ENCODE peak calls at places on chromosomes 12 and 14, in nine cellular contexts. M is foreskin fibroblast; X is stimulated activated CD4-positive, alpha-beta T cell treated with anti-CD3 and anti-CD28 coated beads, Interleukin-1b, Interleukin-23, amount 100 ng/mL, for 24 hours; Q is GM23248; U is AG09309; H is GM06990; C is naive thymus-derived CD4-positive, alpha-beta T cell; Y is cardiac muscle cell; B is fibroblast of mammary gland. I is an unnamed sample.

GRCh38 chr14:106489112-106489881 is 962.9 kb downstream of the TMEM121 start:
- DNase-seq in M (no peak), X (no peak), Q (no peak), U (no peak), H (no peak), C (no peak), Y (no peak), B (no peak), I (no peak)

GRCh38 chr12:43978546-43978945 is 142.7 kb downstream of the TMEM117 start:
- DNase-seq in M (no peak), X (no peak), Q (no peak), U (no peak), H (no peak), C (no peak), Y (no peak), B (no peak), I (no peak)

GRCh38 chr12:56636118-56636674 is 6.1 kb upstream of the BAZ2A start:
- DNase-seq in M (peak; percentile 93), X (peak; percentile 78), Q (peak; percentile 93), U (peak; percentile 52), H (peak; percentile 87), C (peak; percentile 44), Y (peak; percentile 91), B (peak; percentile 83), I (peak; percentile 99)

GRCh38 chr12:101847325-101847724 is 16.6 kb upstream of the GNPTAB start:
- DNase-seq in M (no peak), X (no peak), Q (no peak), U (no peak), H (no peak), C (no peak), Y (no peak), B (no peak), I (no peak)

GRCh38 chr12:117231750-117232149 is 41.5 kb upstream of the FBXO21 start:
- DNase-seq in M (no peak), X (no peak), Q (no peak), U (no peak), H (no peak), C (no peak), Y (no peak), B (no peak), I (no peak)

GRCh38 chr14:99579903-99580570 is 24.0 kb downstream of the CCDC85C start:
- DNase-seq in M (no peak), X (no peak), Q (peak; percentile 45), U (no peak), H (no peak), C (no peak), Y (no peak), B (no peak), I (peak; percentile 91)

GRCh38 chr12:89069431-89069830 is 282.9 kb downstream of the DUSP6 start:
- DNase-seq in M (peak; percentile 62), X (no peak), Q (no peak), U (no peak), H (no peak), C (no peak), Y (peak; percentile 30), B (no peak), I (no peak)

GRCh38 chr12:88579572-88579940 is 715 bp downstream of the KITLG start:
- DNase-seq in M (peak; percentile 55), X (no peak), Q (peak; percentile 71), U (no peak), H (peak; percentile 6), C (no peak), Y (peak; percentile 54), B (no peak), I (peak; percentile 81)

GRCh38 chr12:124385219-124385969 is 90.5 kb downstream of the RFLNA start:
- DNase-seq in M (peak; percentile 86), X (no peak), Q (peak; percentile 92), U (no peak), H (no peak), C (no peak), Y (peak; percentile 68), B (peak; percentile 83), I (peak; percentile 95)

GRCh38 chr12:27840229-27840999 is 60.4 kb upstream of the MANSC4 start:
- DNase-seq in M (peak; percentile 39), X (no peak), Q (peak; percentile 44), U (no peak), H (no peak), C (no peak), Y (peak; percentile 32), B (no peak), I (no peak)

GRCh38 chr12:24195063-24195462 is 245.6 kb upstream of the SOX5 start:
- DNase-seq in M (no peak), X (no peak), Q (no peak), U (no peak), H (no peak), C (no peak), Y (no peak), B (no peak), I (no peak)

GRCh38 chr14:103015426-103015825 is 41.9 kb downstream of the CDC42BPB start:
- DNase-seq in M (no peak), X (no peak), Q (no peak), U (no peak), H (no peak), C (no peak), Y (no peak), B (no peak), I (no peak)

GRCh38 chr14:94345344-94346072 is 22.4 kb upstream of the SERPINA6 start:
- DNase-seq in M (peak; percentile 96), X (no peak), Q (peak; percentile 99), U (peak; percentile 86), H (peak; percentile 50), C (no peak), Y (peak; percentile 89), B (peak; percentile 97), I (peak; percentile 94)

GRCh38 chr14:61452452-61452851 is 131.1 kb downstream of the PRKCH start:
- DNase-seq in M (no peak), X (no peak), Q (no peak), U (no peak), H (no peak), C (no peak), Y (no peak), B (no peak), I (no peak)

GRCh38 chr12:6383572-6384498 is at the start of gene LTBR:
- DNase-seq in M (peak; percentile 99), X (no peak), Q (peak; percentile 98), U (peak; percentile 63), H (no peak), C (peak; percentile 43), Y (peak; percentile 99), B (peak; percentile 89), I (peak; percentile 99)

GRCh38 chr14:89444044-89444443 is 27.0 kb upstream of the FOXN3 start:
- DNase-seq in M (peak; percentile 31), X (no peak), Q (no peak), U (no peak), H (peak; percentile 26), C (no peak), Y (no peak), B (no peak), I (no peak)

GRCh38 chr12:76952995-76953394 is 74.2 kb upstream of the CSRP2 start:
- DNase-seq in M (peak; percentile 11), X (no peak), Q (peak; percentile 10), U (no peak), H (no peak), C (no peak), Y (no peak), B (no peak), I (no peak)

GRCh38 chr14:101876539-101876938 is 87.8 kb upstream of the DYNC1H1 start:
- DNase-seq in M (peak; percentile 83), X (peak; percentile 61), Q (peak; percentile 73), U (peak; percentile 28), H (peak; percentile 76), C (no peak), Y (peak; percentile 61), B (peak; percentile 93), I (no peak)

GRCh38 chr12:49188205-49188915 is 520 bp downstream of the TUBA1A start:
- DNase-seq in M (peak; percentile 87), X (peak; percentile 62), Q (peak; percentile 91), U (peak; percentile 25), H (peak; percentile 76), C (peak; percentile 66), Y (peak; percentile 84), B (peak; percentile 69), I (peak; percentile 90)

GRCh38 chr14:74568896-74569295 is 43.1 kb downstream of the LTBP2 start:
- DNase-seq in M (no peak), X (no peak), Q (no peak), U (no peak), H (no peak), C (no peak), Y (peak; percentile 84), B (peak; percentile 47), I (peak; percentile 9)

GRCh38 chr14:75252254-75252837 is 26.3 kb upstream of the FOS start:
- DNase-seq in M (no peak), X (no peak), Q (no peak), U (no peak), H (no peak), C (no peak), Y (no peak), B (no peak), I (no peak)

GRCh38 chr12:130765186-130765659 is 49.1 kb upstream of the RIMBP2 start:
- DNase-seq in M (no peak), X (no peak), Q (peak; percentile 72), U (no peak), H (no peak), C (no peak), Y (no peak), B (peak; percentile 44), I (no peak)

GRCh38 chr14:44914849-44915248 is 46.9 kb downstream of the KLHL28 start:
- DNase-seq in M (peak; percentile 24), X (no peak), Q (peak; percentile 38), U (no peak), H (no peak), C (no peak), Y (peak; percentile 72), B (peak; percentile 54), I (no peak)

GRCh38 chr12:120874547-120875245 is 29.5 kb downstream of the SPPL3 start:
- DNase-seq in M (no peak), X (no peak), Q (no peak), U (no peak), H (no peak), C (no peak), Y (no peak), B (no peak), I (no peak)

GRCh38 chr14:94171208-94171607 is 2.9 kb upstream of the PPP4R4 start:
- DNase-seq in M (peak; percentile 57), X (no peak), Q (peak; percentile 71), U (no peak), H (no peak), C (no peak), Y (no peak), B (peak; percentile 11), I (peak; percentile 81)

GRCh38 chr14:102452302-102452701 is 57.3 kb downstream of the ANKRD9 start:
- DNase-seq in M (no peak), X (no peak), Q (no peak), U (no peak), H (no peak), C (no peak), Y (no peak), B (no peak), I (no peak)

GRCh38 chr14:92780444-92780843 is 13.7 kb upstream of the GOLGA5 start:
- DNase-seq in M (peak; percentile 82), X (no peak), Q (peak; percentile 73), U (no peak), H (no peak), C (no peak), Y (peak; percentile 32), B (peak; percentile 84), I (peak; percentile 54)

GRCh38 chr12:46266869-46267617 is 1.8 kb downstream of the SLC38A1 start:
- DNase-seq in M (peak; percentile 73), X (peak; percentile 39), Q (peak; percentile 77), U (no peak), H (peak; percentile 60), C (peak; percentile 34), Y (peak; percentile 74), B (peak; percentile 43), I (peak; percentile 77)

I was measured in osteoblast.